ENCODE peak calls at places on chromosomes 6 and 20, in four cellular contexts. One of them, this sample, is unnamed.

GRCh38 chr6:11194399-11195274 is 37.8 kb downstream of the NEDD9 start:
- DNase-seq in BJ: no peak
- DNase-seq in left lung: no peak
- DNase-seq in stomach: no peak
- DNase-seq in this sample: no peak

GRCh38 chr6:16747232-16748027 is 13.8 kb downstream of the ATXN1 start:
- DNase-seq in left lung: no peak
- DNase-seq in stomach: no peak
- DNase-seq in BJ: no peak
- DNase-seq in this sample: no peak

GRCh38 chr20:59055302-59055701 is 12.7 kb upstream of the PRELID3B start:
- DNase-seq in stomach: no peak
- DNase-seq in BJ: no peak
- DNase-seq in left lung: no peak
- DNase-seq in this sample: no peak

GRCh38 chr6:150044621-150045145 is 19.4 kb upstream of the RAET1L start:
- DNase-seq in left lung: no peak
- DNase-seq in stomach: no peak
- DNase-seq in BJ: no peak
- DNase-seq in this sample: no peak

GRCh38 chr20:45189067-45189611 is 14.4 kb downstream of the PI3 start:
- DNase-seq in stomach: no peak
- DNase-seq in BJ: no peak
- DNase-seq in left lung: no peak
- DNase-seq in this sample: no peak

GRCh38 chr20:37147250-37147649 is 31.9 kb upstream of the RPN2 start:
- DNase-seq in stomach: no peak
- DNase-seq in BJ: no peak
- DNase-seq in left lung: no peak
- DNase-seq in this sample: no peak

GRCh38 chr20:45833030-45833882 is at the start of gene SNX21:
- DNase-seq in BJ: peak
- DNase-seq in left lung: peak
- DNase-seq in stomach: peak
- DNase-seq in this sample: peak

GRCh38 chr6:169034523-169035167 is 219.0 kb downstream of the THBS2 start:
- DNase-seq in stomach: no peak
- DNase-seq in left lung: no peak
- DNase-seq in BJ: peak
- DNase-seq in this sample: peak

GRCh38 chr6:22899446-22899845 is 330.1 kb downstream of the HDGFL1 start:
- DNase-seq in stomach: no peak
- DNase-seq in BJ: no peak
- DNase-seq in left lung: no peak
- DNase-seq in this sample: no peak

GRCh38 chr20:23995905-23996666 is 7.5 kb upstream of the GGTLC1 start:
- DNase-seq in BJ: no peak
- DNase-seq in stomach: peak
- DNase-seq in left lung: no peak
- DNase-seq in this sample: no peak

GRCh38 chr6:16284472-16284871 is 46.1 kb downstream of the GMPR start:
- DNase-seq in left lung: no peak
- DNase-seq in stomach: no peak
- DNase-seq in BJ: no peak
- DNase-seq in this sample: no peak

GRCh38 chr6:45713981-45714685 is 301.5 kb downstream of the CLIC5 start:
- DNase-seq in BJ: no peak
- DNase-seq in left lung: no peak
- DNase-seq in stomach: no peak
- DNase-seq in this sample: no peak

GRCh38 chr6:37514377-37514776 is 14.7 kb upstream of the CCDC167 start:
- DNase-seq in stomach: no peak
- DNase-seq in BJ: no peak
- DNase-seq in left lung: no peak
- DNase-seq in this sample: no peak

GRCh38 chr20:25408890-25409289 is 1.4 kb downstream of the GINS1 start:
- DNase-seq in BJ: no peak
- DNase-seq in left lung: no peak
- DNase-seq in stomach: no peak
- DNase-seq in this sample: no peak

GRCh38 chr6:158642097-158642601 is 2.4 kb downstream of the DYNLT1 start:
- DNase-seq in left lung: peak
- DNase-seq in stomach: peak
- DNase-seq in BJ: no peak
- DNase-seq in this sample: no peak

GRCh38 chr6:45420083-45420908 is 42.6 kb upstream of the SUPT3H start:
- DNase-seq in left lung: peak
- DNase-seq in BJ: no peak
- DNase-seq in stomach: no peak
- DNase-seq in this sample: no peak

GRCh38 chr20:4944518-4944917 is 56.8 kb downstream of the SLC23A2 start:
- DNase-seq in stomach: no peak
- DNase-seq in left lung: no peak
- DNase-seq in BJ: no peak
- DNase-seq in this sample: no peak

GRCh38 chr6:17470209-17470952 is 77.0 kb downstream of the CAP2 start:
- DNase-seq in BJ: no peak
- DNase-seq in stomach: no peak
- DNase-seq in left lung: no peak
- DNase-seq in this sample: no peak

GRCh38 chr6:35089935-35090505 is 51.1 kb downstream of the TCP11 start:
- DNase-seq in left lung: no peak
- DNase-seq in stomach: peak
- DNase-seq in BJ: peak
- DNase-seq in this sample: peak

GRCh38 chr6:98639236-98639635 is 195.1 kb upstream of the POU3F2 start:
- DNase-seq in BJ: no peak
- DNase-seq in left lung: no peak
- DNase-seq in stomach: no peak
- DNase-seq in this sample: no peak

GRCh38 chr6:165679326-165679725 is 16.3 kb upstream of the PDE10A start:
- DNase-seq in stomach: no peak
- DNase-seq in left lung: no peak
- DNase-seq in BJ: no peak
- DNase-seq in this sample: no peak

GRCh38 chr6:90217621-90218496 is 78.8 kb downstream of the BACH2 start:
- DNase-seq in BJ: peak
- DNase-seq in left lung: peak
- DNase-seq in stomach: peak
- DNase-seq in this sample: no peak

GRCh38 chr6:34324738-34325444 is 67.6 kb downstream of the NUDT3 start:
- DNase-seq in left lung: no peak
- DNase-seq in BJ: no peak
- DNase-seq in stomach: no peak
- DNase-seq in this sample: no peak

GRCh38 chr6:33906413-33906812 is 102.6 kb upstream of the MLN start:
- DNase-seq in BJ: no peak
- DNase-seq in left lung: no peak
- DNase-seq in stomach: no peak
- DNase-seq in this sample: no peak

GRCh38 chr6:25423358-25423757 is 144.2 kb downstream of the CARMIL1 start:
- DNase-seq in left lung: no peak
- DNase-seq in stomach: no peak
- DNase-seq in BJ: no peak
- DNase-seq in this sample: no peak

GRCh38 chr6:19086480-19086879 is 699.3 kb downstream of the RNF144B start:
- DNase-seq in BJ: no peak
- DNase-seq in left lung: no peak
- DNase-seq in stomach: no peak
- DNase-seq in this sample: no peak

GRCh38 chr6:3798211-3798909 is 46.8 kb upstream of the PXDC1 start:
- DNase-seq in left lung: no peak
- DNase-seq in stomach: no peak
- DNase-seq in BJ: no peak
- DNase-seq in this sample: no peak

GRCh38 chr6:17904491-17905120 is 82.8 kb downstream of the KIF13A start:
- DNase-seq in BJ: no peak
- DNase-seq in stomach: no peak
- DNase-seq in left lung: no peak
- DNase-seq in this sample: no peak

GRCh38 chr6:17983712-17984111 is 3.7 kb downstream of the KIF13A start:
- DNase-seq in left lung: no peak
- DNase-seq in stomach: no peak
- DNase-seq in BJ: no peak
- DNase-seq in this sample: no peak

GRCh38 chr6:154229796-154230195 is 126.8 kb downstream of the IPCEF1 start:
- DNase-seq in left lung: no peak
- DNase-seq in BJ: no peak
- DNase-seq in stomach: no peak
- DNase-seq in this sample: no peak

GRCh38 chr6:106520711-106521367 is 108.5 kb downstream of the RTN4IP1 start:
- DNase-seq in left lung: peak
- DNase-seq in stomach: peak
- DNase-seq in BJ: no peak
- DNase-seq in this sample: no peak

GRCh38 chr6:143055213-143055612 is 5.5 kb upstream of the AIG1 start:
- DNase-seq in left lung: no peak
- DNase-seq in stomach: no peak
- DNase-seq in BJ: no peak
- DNase-seq in this sample: no peak

GRCh38 chr6:26270121-26270861 is 94.7 kb upstream of the BTN3A2 start:
- DNase-seq in stomach: no peak
- DNase-seq in BJ: no peak
- DNase-seq in left lung: no peak
- DNase-seq in this sample: no peak

GRCh38 chr6:6560909-6561308 is 27.6 kb upstream of the LY86 start:
- DNase-seq in stomach: no peak
- DNase-seq in BJ: no peak
- DNase-seq in left lung: no peak
- DNase-seq in this sample: no peak

GRCh38 chr6:123329337-123329736 is 307.4 kb downstream of the TRDN start:
- DNase-seq in BJ: no peak
- DNase-seq in left lung: no peak
- DNase-seq in stomach: no peak
- DNase-seq in this sample: no peak
- TF ChIP-seq CTCF in BJ: no peak
- TF ChIP-seq CTCF in left lung: no peak
- TF ChIP-seq CTCF in stomach: no peak
- TF ChIP-seq CTCF in this sample: no peak

GRCh38 chr6:1311400-1312192 is at the start of gene FOXQ1:
- DNase-seq in BJ: no peak
- DNase-seq in left lung: peak
- DNase-seq in stomach: peak
- DNase-seq in this sample: no peak
- H3K4me3 ChIP-seq in BJ: peak
- H3K4me3 ChIP-seq in left lung: peak
- H3K4me3 ChIP-seq in stomach: peak
- H3K4me3 ChIP-seq in this sample: peak

GRCh38 chr6:139375239-139376053 is 998 bp upstream of the CITED2 start:
- DNase-seq in stomach: peak
- DNase-seq in left lung: peak
- DNase-seq in BJ: peak
- DNase-seq in this sample: peak
- TF ChIP-seq CTCF in stomach: no peak
- TF ChIP-seq CTCF in left lung: no peak
- TF ChIP-seq CTCF in BJ: peak
- TF ChIP-seq CTCF in this sample: peak

DNA sequence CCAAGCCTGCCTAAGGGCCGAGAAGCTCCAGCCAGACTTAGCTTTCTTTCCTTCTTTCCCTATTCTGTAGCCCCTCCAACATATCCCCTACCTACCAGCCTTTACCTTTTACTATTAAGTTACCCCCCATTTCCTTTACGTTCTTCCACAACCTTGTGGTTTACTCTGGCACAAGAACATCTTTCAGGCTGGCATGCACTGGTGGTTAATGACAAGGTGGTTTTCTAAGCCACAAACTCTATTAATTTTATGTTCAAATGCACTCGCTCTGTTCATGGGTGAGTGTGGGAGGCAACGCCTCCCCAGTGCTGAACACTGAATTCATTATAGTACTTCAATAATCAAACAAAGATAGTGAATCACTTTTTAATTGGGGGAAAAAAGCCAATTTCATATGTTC is 64.4 kb downstream of the TRERF1 start:
- DNase-seq in left lung: no peak
- DNase-seq in stomach: no peak
- DNase-seq in BJ: no peak
- DNase-seq in this sample: no peak
- H3K4me3 ChIP-seq in left lung: no peak
- H3K4me3 ChIP-seq in stomach: no peak
- H3K4me3 ChIP-seq in BJ: no peak
- H3K4me3 ChIP-seq in this sample: no peak

GRCh38 chr6:44257753-44258324 is 511 bp upstream of the SLC35B2 start:
- DNase-seq in BJ: no peak
- DNase-seq in stomach: no peak
- DNase-seq in left lung: no peak
- DNase-seq in this sample: no peak
- TF ChIP-seq CTCF in BJ: no peak
- TF ChIP-seq CTCF in stomach: peak
- TF ChIP-seq CTCF in left lung: no peak
- TF ChIP-seq CTCF in this sample: no peak

DNA sequence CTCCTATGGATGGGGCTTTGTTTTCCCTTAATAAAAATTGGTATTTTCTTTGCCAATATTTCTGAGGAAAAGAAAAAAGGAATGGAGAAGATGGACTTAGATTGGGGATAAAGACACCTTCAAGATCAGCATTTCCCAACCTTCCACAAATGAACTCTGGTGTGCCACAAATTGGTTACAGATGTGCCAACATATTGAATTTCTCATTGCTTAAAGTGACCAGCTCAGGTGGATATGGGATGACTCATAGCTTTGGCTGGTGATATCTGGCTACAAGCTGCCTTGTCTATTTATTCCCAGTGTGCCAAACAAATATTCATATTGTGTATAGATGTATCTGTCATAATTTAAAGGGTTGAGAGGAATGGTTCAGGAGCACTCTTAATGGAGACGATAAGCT is 32.5 kb downstream of the THEMIS start:
- DNase-seq in stomach: no peak
- DNase-seq in BJ: no peak
- DNase-seq in left lung: no peak
- DNase-seq in this sample: peak
- H3K4me3 ChIP-seq in stomach: no peak
- H3K4me3 ChIP-seq in BJ: no peak
- H3K4me3 ChIP-seq in left lung: no peak
- H3K4me3 ChIP-seq in this sample: no peak

DNA sequence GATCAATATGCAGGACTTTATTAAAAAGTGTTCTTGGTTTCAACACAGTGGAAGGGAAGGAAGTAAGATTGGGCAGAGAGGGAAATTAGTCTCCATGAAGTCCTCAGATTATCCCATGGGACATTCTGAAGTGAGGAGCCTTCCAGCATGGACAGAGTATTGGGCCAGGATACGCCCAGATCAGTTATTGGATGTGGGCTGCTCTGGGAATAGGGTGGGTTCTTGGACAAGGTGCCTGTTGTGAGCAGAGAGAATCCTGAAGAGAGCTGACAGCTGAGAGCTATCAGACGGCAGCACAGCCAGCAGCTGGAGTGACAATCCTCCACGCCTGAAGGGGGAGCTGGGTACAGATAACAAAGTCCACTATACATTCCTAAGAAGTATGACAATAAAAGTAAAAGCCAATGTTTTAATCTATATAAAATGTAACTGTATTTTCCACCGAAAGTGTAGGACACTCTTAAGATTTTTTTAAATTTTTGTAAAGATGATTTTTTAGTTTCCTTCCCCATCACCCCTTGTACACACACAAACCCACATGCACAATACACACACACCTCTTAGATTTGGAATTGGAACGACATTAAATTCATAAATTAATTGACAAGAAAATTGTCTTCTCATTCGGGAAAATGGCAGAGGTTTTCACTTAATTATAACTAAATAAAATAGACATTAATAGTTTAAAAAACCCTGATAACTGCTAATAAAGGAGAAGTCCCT is 107.8 kb downstream of the FBXO5 start:
- DNase-seq in BJ: no peak
- DNase-seq in stomach: no peak
- DNase-seq in left lung: no peak
- DNase-seq in this sample: no peak
- TF ChIP-seq CTCF in BJ: no peak
- TF ChIP-seq CTCF in stomach: no peak
- TF ChIP-seq CTCF in left lung: no peak
- TF ChIP-seq CTCF in this sample: no peak